ENCODE peak calls at places on chromosome 1, in six cellular contexts. P is stomach, O is A549, F is ovary, Q is esophagus muscularis mucosa, H is transverse colon. A is an unnamed sample.

GRCh38 chr1:15196807-15197530 is 43.4 kb downstream of the TMEM51 start:
- DNase-seq in P (peak), O (peak), F (no peak), Q (no peak), H (peak), A (no peak)

GRCh38 chr1:93344886-93345632 is 648 bp upstream of the DR1 start:
- DNase-seq in P (no peak), O (no peak), F (no peak), Q (no peak), H (no peak), A (no peak)

GRCh38 chr1:77218477-77219165 is 609 bp downstream of the PIGK start:
- DNase-seq in P (no peak), O (no peak), F (no peak), Q (no peak), H (no peak), A (no peak)

GRCh38 chr1:23657659-23658275 is 33.8 kb upstream of the RPL11 start:
- DNase-seq in P (peak), O (peak), F (peak), Q (no peak), H (peak), A (no peak)

GRCh38 chr1:104671684-104672353 is 922.1 kb downstream of the AMY1C start:
- DNase-seq in P (no peak), O (no peak), F (no peak), Q (no peak), H (no peak), A (no peak)

GRCh38 chr1:227945891-227946623 is 1.7 kb downstream of the WNT9A start:
- DNase-seq in P (peak), O (peak), F (peak), Q (no peak), H (peak), A (peak)

GRCh38 chr1:47340227-47340626 is 6.6 kb downstream of the CMPK1 start:
- DNase-seq in P (no peak), O (no peak), F (no peak), Q (no peak), H (no peak), A (no peak)

GRCh38 chr1:218499021-218499691 is 154.0 kb downstream of the TGFB2 start:
- DNase-seq in P (no peak), O (peak), F (no peak), Q (no peak), H (no peak), A (no peak)

GRCh38 chr1:11730429-11730861 is 5.5 kb upstream of the AGTRAP start:
- DNase-seq in P (no peak), O (no peak), F (no peak), Q (no peak), H (peak), A (no peak)

GRCh38 chr1:10122926-10123325 is 87.4 kb upstream of the KIF1B start:
- DNase-seq in P (no peak), O (no peak), F (no peak), Q (no peak), H (peak), A (peak)

GRCh38 chr1:94778808-94779207 is 41.3 kb upstream of the SLC44A3 start:
- DNase-seq in P (no peak), O (no peak), F (no peak), Q (no peak), H (no peak), A (no peak)

GRCh38 chr1:191695865-191696264 is 462.4 kb upstream of the RGS18 start:
- DNase-seq in P (no peak), O (no peak), F (no peak), Q (no peak), H (no peak), A (no peak)

GRCh38 chr1:239993333-239993732 is 98.3 kb upstream of the FMN2 start:
- DNase-seq in P (no peak), O (no peak), F (no peak), Q (peak), H (no peak), A (no peak)

GRCh38 chr1:20429296-20429695 is 56.7 kb downstream of the CAMK2N1 start:
- DNase-seq in P (no peak), O (no peak), F (no peak), Q (no peak), H (no peak), A (no peak)

GRCh38 chr1:89005286-89006151 is 13.1 kb upstream of the KYAT3 start:
- DNase-seq in P (no peak), O (no peak), F (no peak), Q (no peak), H (peak), A (no peak)
- TF ChIP-seq POLR2A in P (no peak), O (no peak), F (no peak), Q (no peak), H (no peak), A (no peak)

DNA sequence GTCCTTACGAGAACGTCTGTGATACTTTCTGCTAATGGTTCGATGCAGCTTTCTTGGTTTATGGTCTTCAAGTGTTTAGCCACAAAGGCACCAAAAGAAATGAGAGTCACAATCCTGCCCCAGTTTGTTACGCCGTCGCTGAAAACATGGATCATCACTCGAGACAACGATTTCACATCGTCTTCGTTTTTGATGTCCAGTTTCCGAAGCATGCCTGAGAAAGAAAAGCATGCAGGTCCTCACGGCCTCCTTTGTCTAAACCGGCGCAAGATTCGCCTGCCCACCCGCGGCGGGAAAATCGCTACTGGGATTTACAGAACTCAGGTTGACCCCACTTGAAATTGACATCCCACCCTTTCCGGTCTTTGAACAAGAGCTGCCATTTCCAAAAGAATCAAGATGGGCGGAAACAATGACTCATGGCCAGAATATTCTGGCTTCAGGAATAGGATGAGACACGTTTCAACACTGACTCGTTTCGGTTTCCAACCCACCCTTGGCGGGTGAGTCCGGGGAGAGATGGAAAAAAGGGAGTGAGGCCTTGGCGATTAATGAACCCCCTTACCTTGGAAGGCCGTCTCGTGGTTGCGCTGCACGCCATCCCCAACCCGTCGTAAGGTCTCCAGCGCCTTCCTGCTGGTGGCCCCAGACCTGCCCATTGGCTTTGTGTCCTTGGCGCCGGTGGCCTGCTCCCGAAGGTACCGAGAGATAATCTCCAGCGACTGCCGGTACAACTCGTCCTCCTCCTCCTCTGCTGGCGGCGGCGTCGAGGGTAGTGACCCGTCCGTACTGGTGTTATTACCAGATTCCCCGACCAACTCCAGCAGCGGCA is 916 bp downstream of the MCL1 start:
- DNase-seq in P (no peak), O (peak), F (peak), Q (no peak), H (peak), A (peak)
- TF ChIP-seq EP300 in P (no peak), O (no peak), F (no peak), Q (no peak), H (no peak), A (no peak)

GRCh38 chr1:40036574-40036973 is 4.0 kb upstream of the CAP1 start:
- DNase-seq in P (peak), O (no peak), F (peak), Q (no peak), H (peak), A (peak)
- TF ChIP-seq POLR2A in P (no peak), O (no peak), F (no peak), Q (no peak), H (no peak), A (no peak)

DNA sequence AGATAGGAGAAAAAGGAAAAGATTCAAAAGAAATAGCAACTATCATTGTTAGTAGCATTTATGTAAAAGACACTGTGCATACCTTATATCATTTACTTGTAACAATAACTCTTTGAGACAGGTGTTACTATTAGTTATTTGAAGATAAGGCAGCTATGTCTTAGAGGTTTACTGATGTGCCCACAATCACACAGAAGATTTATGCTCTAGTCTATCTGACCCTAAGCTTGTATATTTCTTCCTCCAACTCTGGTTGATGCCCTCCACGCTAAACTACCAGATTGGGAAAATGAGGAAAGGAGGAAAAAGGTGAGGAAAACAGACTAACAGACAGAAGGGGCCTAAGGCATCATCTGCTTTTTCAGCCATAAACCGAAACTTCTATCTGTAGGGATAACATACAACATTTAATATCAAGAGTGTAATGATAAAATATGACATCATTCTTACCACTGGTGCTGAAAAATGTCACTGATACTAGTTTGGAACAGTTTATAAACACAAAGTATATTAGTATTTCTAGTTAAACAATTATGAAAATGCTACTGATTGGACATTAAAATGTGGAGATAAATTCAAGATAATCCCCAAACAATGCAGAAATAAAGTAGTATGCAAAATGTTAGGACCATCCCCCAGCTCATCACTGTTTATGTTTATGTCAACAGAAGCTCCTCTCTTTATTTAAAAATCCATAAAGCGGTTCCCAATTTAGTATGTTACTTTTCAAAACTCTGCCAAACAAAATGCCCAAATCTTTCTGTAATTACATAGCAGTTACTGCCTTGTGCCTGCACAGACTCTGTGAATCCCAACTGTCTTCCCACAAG is 5.0 kb downstream of the COLGALT2 start:
- DNase-seq in P (no peak), O (no peak), F (no peak), Q (no peak), H (no peak), A (no peak)
- TF ChIP-seq EP300 in P (no peak), O (no peak), F (no peak), Q (no peak), H (no peak), A (no peak)